ENCODE peak calls at places on chromosomes 16 and 17, in nine cellular contexts. O, V, J, Y, R, U, I, N and K are unnamed samples.

GRCh38 chr17:71649986-71650385 is 470.8 kb upstream of the SOX9 start:
- DNase-seq in O (peak), V (no peak), J (no peak), Y (no peak), R (no peak), U (no peak), I (no peak), N (no peak), K (no peak)

GRCh38 chr17:43851744-43852143 is 4.8 kb downstream of the CD300LG start:
- DNase-seq in O (no peak), V (no peak), J (no peak), Y (no peak), R (no peak), U (no peak), I (no peak), N (no peak), K (no peak)

GRCh38 chr17:42142371-42142896 is 12.4 kb downstream of the RAB5C start:
- DNase-seq in O (peak), V (no peak), J (no peak), Y (no peak), R (no peak), U (no peak), I (no peak), N (no peak), K (no peak)

GRCh38 chr16:9854665-9855064 is 327.6 kb downstream of the GRIN2A start:
- DNase-seq in O (no peak), V (no peak), J (no peak), Y (no peak), R (no peak), U (no peak), I (no peak), N (no peak), K (no peak)

GRCh38 chr17:73798111-73798748 is 154.0 kb upstream of the SDK2 start:
- DNase-seq in O (peak), V (no peak), J (no peak), Y (peak), R (no peak), U (peak), I (no peak), N (no peak), K (no peak)

GRCh38 chr17:1985686-1986085 is 39.4 kb downstream of the RTN4RL1 start:
- DNase-seq in O (no peak), V (no peak), J (no peak), Y (no peak), R (no peak), U (no peak), I (no peak), N (no peak), K (no peak)

GRCh38 chr17:78174332-78174869 is 6.0 kb downstream of the SYNGR2 start:
- DNase-seq in O (no peak), V (peak), J (no peak), Y (no peak), R (no peak), U (peak), I (no peak), N (no peak), K (no peak)

GRCh38 chr17:66459811-66460270 is 157.4 kb downstream of the PRKCA start:
- DNase-seq in O (peak), V (no peak), J (peak), Y (peak), R (no peak), U (peak), I (no peak), N (no peak), K (no peak)

GRCh38 chr17:80779961-80780380 is 211.7 kb upstream of the CHMP6 start:
- DNase-seq in O (peak), V (no peak), J (no peak), Y (no peak), R (no peak), U (no peak), I (no peak), N (no peak), K (no peak)

GRCh38 chr16:2692251-2692947 is 10.1 kb downstream of the KCTD5 start:
- DNase-seq in O (peak), V (peak), J (no peak), Y (no peak), R (no peak), U (no peak), I (no peak), N (no peak), K (no peak)